ENCODE peak calls at places on chromosomes 5 and 9, in six cellular contexts. One of them, this sample, is unnamed.

GRCh38 chr5:31106742-31107546 is 86.5 kb upstream of the CDH6 start:
- DNase-seq in HEK293T: no peak
- DNase-seq in AG04450: peak
- DNase-seq in HT1080: no peak
- DNase-seq in stimulated activated CD8-positive, alpha-beta memory T cell treated with anti-CD3 and anti-CD28 coated beads, Interleukin-15, amount 100 ng/mL, for 48 hours: no peak
- DNase-seq in MCF 10A: no peak
- DNase-seq in this sample: peak

GRCh38 chr5:151595411-151595826 is 4.3 kb upstream of the FAT2 start:
- DNase-seq in HEK293T: no peak
- DNase-seq in stimulated activated CD8-positive, alpha-beta memory T cell treated with anti-CD3 and anti-CD28 coated beads, Interleukin-15, amount 100 ng/mL, for 48 hours: no peak
- DNase-seq in MCF 10A: no peak
- DNase-seq in HT1080: peak
- DNase-seq in AG04450: no peak
- DNase-seq in this sample: no peak

GRCh38 chr5:59473611-59474010 is 419.9 kb downstream of the PDE4D start:
- DNase-seq in MCF 10A: no peak
- DNase-seq in stimulated activated CD8-positive, alpha-beta memory T cell treated with anti-CD3 and anti-CD28 coated beads, Interleukin-15, amount 100 ng/mL, for 48 hours: no peak
- DNase-seq in HEK293T: no peak
- DNase-seq in AG04450: no peak
- DNase-seq in HT1080: no peak
- DNase-seq in this sample: no peak

GRCh38 chr9:106487256-106487655 is 375.7 kb upstream of the ZNF462 start:
- DNase-seq in stimulated activated CD8-positive, alpha-beta memory T cell treated with anti-CD3 and anti-CD28 coated beads, Interleukin-15, amount 100 ng/mL, for 48 hours: no peak
- DNase-seq in HEK293T: no peak
- DNase-seq in AG04450: no peak
- DNase-seq in MCF 10A: no peak
- DNase-seq in HT1080: no peak
- DNase-seq in this sample: no peak

GRCh38 chr9:135244271-135244691 is 156.8 kb downstream of the OLFM1 start:
- DNase-seq in AG04450: no peak
- DNase-seq in HEK293T: no peak
- DNase-seq in MCF 10A: no peak
- DNase-seq in HT1080: no peak
- DNase-seq in stimulated activated CD8-positive, alpha-beta memory T cell treated with anti-CD3 and anti-CD28 coated beads, Interleukin-15, amount 100 ng/mL, for 48 hours: no peak
- DNase-seq in this sample: no peak

GRCh38 chr9:18666348-18666747 is 192.4 kb downstream of the ADAMTSL1 start:
- DNase-seq in MCF 10A: peak
- DNase-seq in HT1080: no peak
- DNase-seq in stimulated activated CD8-positive, alpha-beta memory T cell treated with anti-CD3 and anti-CD28 coated beads, Interleukin-15, amount 100 ng/mL, for 48 hours: no peak
- DNase-seq in AG04450: no peak
- DNase-seq in HEK293T: no peak
- DNase-seq in this sample: peak

GRCh38 chr5:116032094-116032517 is at the start of gene ARL14EPL:
- DNase-seq in HEK293T: peak
- DNase-seq in HT1080: peak
- DNase-seq in stimulated activated CD8-positive, alpha-beta memory T cell treated with anti-CD3 and anti-CD28 coated beads, Interleukin-15, amount 100 ng/mL, for 48 hours: no peak
- DNase-seq in AG04450: peak
- DNase-seq in MCF 10A: peak
- DNase-seq in this sample: peak

GRCh38 chr9:99349870-99350269 is 127.8 kb downstream of the SEC61B start:
- DNase-seq in HEK293T: no peak
- DNase-seq in stimulated activated CD8-positive, alpha-beta memory T cell treated with anti-CD3 and anti-CD28 coated beads, Interleukin-15, amount 100 ng/mL, for 48 hours: no peak
- DNase-seq in MCF 10A: no peak
- DNase-seq in AG04450: no peak
- DNase-seq in HT1080: no peak
- DNase-seq in this sample: no peak

GRCh38 chr9:110148384-110148783 is 59.6 kb downstream of the C9orf152 start:
- DNase-seq in HEK293T: no peak
- DNase-seq in stimulated activated CD8-positive, alpha-beta memory T cell treated with anti-CD3 and anti-CD28 coated beads, Interleukin-15, amount 100 ng/mL, for 48 hours: peak
- DNase-seq in MCF 10A: no peak
- DNase-seq in HT1080: no peak
- DNase-seq in AG04450: no peak
- DNase-seq in this sample: no peak

GRCh38 chr5:76615759-76616158 is 7.4 kb downstream of the F2RL2 start:
- DNase-seq in MCF 10A: no peak
- DNase-seq in AG04450: no peak
- DNase-seq in HT1080: peak
- DNase-seq in HEK293T: peak
- DNase-seq in stimulated activated CD8-positive, alpha-beta memory T cell treated with anti-CD3 and anti-CD28 coated beads, Interleukin-15, amount 100 ng/mL, for 48 hours: no peak
- DNase-seq in this sample: no peak

GRCh38 chr5:79236970-79237734 is 1.2 kb downstream of the JMY start:
- DNase-seq in HEK293T: peak
- DNase-seq in MCF 10A: peak
- DNase-seq in HT1080: peak
- DNase-seq in stimulated activated CD8-positive, alpha-beta memory T cell treated with anti-CD3 and anti-CD28 coated beads, Interleukin-15, amount 100 ng/mL, for 48 hours: peak
- DNase-seq in AG04450: no peak
- DNase-seq in this sample: peak

GRCh38 chr5:608286-609087 is 3.7 kb upstream of the CEP72 start:
- DNase-seq in HEK293T: no peak
- DNase-seq in MCF 10A: no peak
- DNase-seq in AG04450: no peak
- DNase-seq in HT1080: no peak
- DNase-seq in stimulated activated CD8-positive, alpha-beta memory T cell treated with anti-CD3 and anti-CD28 coated beads, Interleukin-15, amount 100 ng/mL, for 48 hours: no peak
- DNase-seq in this sample: no peak

GRCh38 chr9:136154943-136155342 is 36.3 kb upstream of the TMEM250 start:
- DNase-seq in stimulated activated CD8-positive, alpha-beta memory T cell treated with anti-CD3 and anti-CD28 coated beads, Interleukin-15, amount 100 ng/mL, for 48 hours: no peak
- DNase-seq in HEK293T: no peak
- DNase-seq in MCF 10A: no peak
- DNase-seq in HT1080: no peak
- DNase-seq in AG04450: no peak
- DNase-seq in this sample: no peak

GRCh38 chr5:71924325-71924724 is 182.9 kb upstream of the MAP1B start:
- DNase-seq in HT1080: peak
- DNase-seq in stimulated activated CD8-positive, alpha-beta memory T cell treated with anti-CD3 and anti-CD28 coated beads, Interleukin-15, amount 100 ng/mL, for 48 hours: no peak
- DNase-seq in AG04450: no peak
- DNase-seq in MCF 10A: peak
- DNase-seq in HEK293T: no peak
- DNase-seq in this sample: no peak

GRCh38 chr9:7433508-7434292 is 365.9 kb downstream of the DMAC1 start:
- DNase-seq in HEK293T: no peak
- DNase-seq in AG04450: no peak
- DNase-seq in stimulated activated CD8-positive, alpha-beta memory T cell treated with anti-CD3 and anti-CD28 coated beads, Interleukin-15, amount 100 ng/mL, for 48 hours: no peak
- DNase-seq in MCF 10A: peak
- DNase-seq in HT1080: no peak
- DNase-seq in this sample: no peak

GRCh38 chr5:43389679-43390329 is 22.4 kb downstream of the CCL28 start:
- DNase-seq in stimulated activated CD8-positive, alpha-beta memory T cell treated with anti-CD3 and anti-CD28 coated beads, Interleukin-15, amount 100 ng/mL, for 48 hours: no peak
- DNase-seq in HEK293T: peak
- DNase-seq in AG04450: peak
- DNase-seq in HT1080: peak
- DNase-seq in MCF 10A: peak
- DNase-seq in this sample: peak

GRCh38 chr5:154267516-154267915 is 77.0 kb downstream of the GALNT10 start:
- DNase-seq in HEK293T: no peak
- DNase-seq in HT1080: peak
- DNase-seq in MCF 10A: peak
- DNase-seq in stimulated activated CD8-positive, alpha-beta memory T cell treated with anti-CD3 and anti-CD28 coated beads, Interleukin-15, amount 100 ng/mL, for 48 hours: no peak
- DNase-seq in AG04450: no peak
- DNase-seq in this sample: no peak

GRCh38 chr9:27572566-27572917 is 739 bp downstream of the C9orf72 start:
- DNase-seq in MCF 10A: peak
- DNase-seq in HEK293T: peak
- DNase-seq in HT1080: peak
- DNase-seq in AG04450: no peak
- DNase-seq in stimulated activated CD8-positive, alpha-beta memory T cell treated with anti-CD3 and anti-CD28 coated beads, Interleukin-15, amount 100 ng/mL, for 48 hours: no peak
- DNase-seq in this sample: peak

GRCh38 chr9:4489562-4489918 is 728 bp upstream of the SLC1A1 start:
- DNase-seq in AG04450: no peak
- DNase-seq in stimulated activated CD8-positive, alpha-beta memory T cell treated with anti-CD3 and anti-CD28 coated beads, Interleukin-15, amount 100 ng/mL, for 48 hours: no peak
- DNase-seq in MCF 10A: no peak
- DNase-seq in HEK293T: peak
- DNase-seq in HT1080: no peak
- DNase-seq in this sample: peak

GRCh38 chr9:72857632-72858011 is 95.2 kb downstream of the ALDH1A1 start:
- DNase-seq in HEK293T: no peak
- DNase-seq in stimulated activated CD8-positive, alpha-beta memory T cell treated with anti-CD3 and anti-CD28 coated beads, Interleukin-15, amount 100 ng/mL, for 48 hours: no peak
- DNase-seq in AG04450: no peak
- DNase-seq in HT1080: no peak
- DNase-seq in MCF 10A: no peak
- DNase-seq in this sample: no peak

GRCh38 chr9:133187561-133188005 is 21.5 kb downstream of the OBP2B start:
- DNase-seq in MCF 10A: no peak
- DNase-seq in HEK293T: no peak
- DNase-seq in AG04450: no peak
- DNase-seq in stimulated activated CD8-positive, alpha-beta memory T cell treated with anti-CD3 and anti-CD28 coated beads, Interleukin-15, amount 100 ng/mL, for 48 hours: no peak
- DNase-seq in HT1080: no peak
- DNase-seq in this sample: no peak

GRCh38 chr9:127818574-127818973 is 15.9 kb downstream of the FPGS start:
- DNase-seq in HT1080: no peak
- DNase-seq in HEK293T: no peak
- DNase-seq in stimulated activated CD8-positive, alpha-beta memory T cell treated with anti-CD3 and anti-CD28 coated beads, Interleukin-15, amount 100 ng/mL, for 48 hours: no peak
- DNase-seq in MCF 10A: no peak
- DNase-seq in AG04450: no peak
- DNase-seq in this sample: no peak

GRCh38 chr9:6239048-6239461 is 23.4 kb downstream of the IL33 start:
- DNase-seq in AG04450: no peak
- DNase-seq in MCF 10A: no peak
- DNase-seq in HT1080: no peak
- DNase-seq in stimulated activated CD8-positive, alpha-beta memory T cell treated with anti-CD3 and anti-CD28 coated beads, Interleukin-15, amount 100 ng/mL, for 48 hours: no peak
- DNase-seq in HEK293T: no peak
- DNase-seq in this sample: no peak

GRCh38 chr5:157290981-157291711 is 25.2 kb downstream of the CYFIP2 start:
- DNase-seq in HT1080: no peak
- DNase-seq in MCF 10A: peak
- DNase-seq in AG04450: no peak
- DNase-seq in stimulated activated CD8-positive, alpha-beta memory T cell treated with anti-CD3 and anti-CD28 coated beads, Interleukin-15, amount 100 ng/mL, for 48 hours: no peak
- DNase-seq in HEK293T: no peak
- DNase-seq in this sample: no peak

GRCh38 chr5:175681975-175682354 is 24.1 kb downstream of the HRH2 start:
- DNase-seq in HT1080: no peak
- DNase-seq in AG04450: no peak
- DNase-seq in stimulated activated CD8-positive, alpha-beta memory T cell treated with anti-CD3 and anti-CD28 coated beads, Interleukin-15, amount 100 ng/mL, for 48 hours: no peak
- DNase-seq in MCF 10A: no peak
- DNase-seq in HEK293T: no peak
- DNase-seq in this sample: no peak

GRCh38 chr9:128946945-128947422 is 419 bp downstream of the DOLK start:
- DNase-seq in HT1080: no peak
- DNase-seq in MCF 10A: peak
- DNase-seq in stimulated activated CD8-positive, alpha-beta memory T cell treated with anti-CD3 and anti-CD28 coated beads, Interleukin-15, amount 100 ng/mL, for 48 hours: peak
- DNase-seq in AG04450: no peak
- DNase-seq in HEK293T: peak
- DNase-seq in this sample: peak

GRCh38 chr9:92097997-92098482 is 17.2 kb downstream of the SPTLC1 start:
- DNase-seq in AG04450: no peak
- DNase-seq in MCF 10A: peak
- DNase-seq in stimulated activated CD8-positive, alpha-beta memory T cell treated with anti-CD3 and anti-CD28 coated beads, Interleukin-15, amount 100 ng/mL, for 48 hours: peak
- DNase-seq in HT1080: no peak
- DNase-seq in HEK293T: no peak
- DNase-seq in this sample: no peak

This sample was measured in PC-3.